ENCODE peak calls at places on chromosomes 6 and 20, in five cellular contexts. U is H1, N is HepG2, C is GM12891, G is SK-N-SH. J is an unnamed sample.

GRCh38 chr6:141077355-141078333 is 1055.1 kb upstream of the GJE1 start:
- DNase-seq in C (no peak), G (peak; percentile 15), N (peak; percentile 80), U (peak; percentile 23), J (no peak)

GRCh38 chr20:1005452-1006027 is 3.4 kb upstream of the RSPO4 start:
- DNase-seq in C (no peak), N (peak; percentile 59), G (peak; percentile 66), U (peak; percentile 34), J (no peak)

GRCh38 chr6:119024111-119024510 is 54.4 kb downstream of the FAM184A start:
- DNase-seq in N (no peak), C (no peak), G (no peak), U (no peak), J (no peak)

GRCh38 chr6:160426146-160426545 is 78.0 kb downstream of the SLC22A3 start:
- DNase-seq in N (no peak), G (no peak), U (no peak), C (no peak), J (no peak)

GRCh38 chr6:80382796-80383195 is 276.3 kb downstream of the BCKDHB start:
- DNase-seq in N (no peak), C (no peak), U (no peak), G (no peak), J (no peak)

GRCh38 chr20:36467076-36467999 is 74.0 kb upstream of the MYL9 start:
- DNase-seq in N (no peak), U (no peak), C (peak; percentile 41), G (no peak), J (no peak)

GRCh38 chr20:5400164-5400762 is 83.5 kb upstream of the PROKR2 start:
- DNase-seq in C (no peak), U (no peak), N (peak; percentile 35), G (no peak), J (no peak)

GRCh38 chr6:43521836-43522235 is 4.9 kb downstream of the POLR1C start:
- DNase-seq in U (no peak), N (no peak), G (no peak), C (no peak), J (no peak)

GRCh38 chr20:7624886-7625285 is 315.4 kb downstream of the HAO1 start:
- DNase-seq in G (no peak), U (no peak), N (no peak), C (no peak), J (no peak)

GRCh38 chr20:64100946-64101688 is 6.2 kb downstream of the NPBWR2 start:
- DNase-seq in G (no peak), N (no peak), U (no peak), C (no peak), J (no peak)

GRCh38 chr20:62651285-62652021 is 9.2 kb downstream of the SLCO4A1 start:
- DNase-seq in N (no peak), C (peak; percentile 95), G (peak; percentile 92), U (no peak), J (peak; percentile 90)

GRCh38 chr20:35842361-35842760 is 70.5 kb downstream of the PHF20 start:
- DNase-seq in N (no peak), G (no peak), U (no peak), C (no peak), J (no peak)

GRCh38 chr6:73923899-73924485 is 228.0 kb downstream of the CD109 start:
- DNase-seq in G (no peak), N (no peak), U (no peak), C (no peak), J (no peak)

GRCh38 chr6:135909737-135910387 is 58.4 kb downstream of the PDE7B start:
- DNase-seq in G (peak; percentile 41), U (peak; percentile 44), C (peak; percentile 22), N (peak; percentile 70), J (peak; percentile 6)

GRCh38 chr20:11880694-11881093 is 37.0 kb upstream of the BTBD3 start:
- DNase-seq in N (peak; percentile 24), C (no peak), U (no peak), G (no peak), J (no peak)

GRCh38 chr20:29427201-29428060 is 1830.0 kb upstream of the DEFB115 start:
- DNase-seq in U (no peak), G (peak; percentile 66), C (no peak), N (no peak), J (no peak)

GRCh38 chr6:92827104-92827503 is 592.3 kb downstream of the EPHA7 start:
- DNase-seq in N (no peak), C (no peak), U (no peak), G (no peak), J (no peak)

GRCh38 chr20:18276821-18277220 is 11.5 kb upstream of the ZNF133 start:
- DNase-seq in N (peak; percentile 75), U (peak; percentile 50), C (peak; percentile 24), G (peak; percentile 60), J (peak; percentile 16)

GRCh38 chr20:62979310-62979709 is 26.8 kb downstream of the SLC17A9 start:
- DNase-seq in U (no peak), N (no peak), G (no peak), C (no peak), J (no peak)

GRCh38 chr6:165231581-165232276 is 77.7 kb downstream of the C6orf118 start:
- DNase-seq in C (no peak), N (no peak), U (no peak), G (peak; percentile 37), J (no peak)

GRCh38 chr6:23016701-23017100 is 447.3 kb downstream of the HDGFL1 start:
- DNase-seq in U (no peak), C (no peak), N (no peak), G (no peak), J (no peak)

GRCh38 chr6:5030596-5031136 is 26.8 kb upstream of the RPP40 start:
- DNase-seq in G (peak; percentile 74), C (peak; percentile 59), U (peak; percentile 87), N (peak; percentile 87), J (peak; percentile 57)

GRCh38 chr6:129279343-129280104 is 396.6 kb downstream of the LAMA2 start:
- DNase-seq in C (no peak), G (no peak), N (no peak), U (no peak), J (no peak)

GRCh38 chr20:54293526-54293925 is 85.6 kb downstream of the PFDN4 start:
- DNase-seq in G (no peak), C (no peak), U (no peak), N (no peak), J (no peak)

GRCh38 chr20:54292186-54292585 is 84.3 kb downstream of the PFDN4 start:
- DNase-seq in N (no peak), C (no peak), U (no peak), G (no peak), J (no peak)

GRCh38 chr20:54294094-54294493 is 86.2 kb downstream of the PFDN4 start:
- DNase-seq in C (no peak), N (no peak), U (no peak), G (no peak), J (no peak)

GRCh38 chr20:54291339-54292060 is 83.6 kb downstream of the PFDN4 start:
- DNase-seq in C (no peak), N (no peak), G (no peak), U (no peak), J (no peak)

DNA sequence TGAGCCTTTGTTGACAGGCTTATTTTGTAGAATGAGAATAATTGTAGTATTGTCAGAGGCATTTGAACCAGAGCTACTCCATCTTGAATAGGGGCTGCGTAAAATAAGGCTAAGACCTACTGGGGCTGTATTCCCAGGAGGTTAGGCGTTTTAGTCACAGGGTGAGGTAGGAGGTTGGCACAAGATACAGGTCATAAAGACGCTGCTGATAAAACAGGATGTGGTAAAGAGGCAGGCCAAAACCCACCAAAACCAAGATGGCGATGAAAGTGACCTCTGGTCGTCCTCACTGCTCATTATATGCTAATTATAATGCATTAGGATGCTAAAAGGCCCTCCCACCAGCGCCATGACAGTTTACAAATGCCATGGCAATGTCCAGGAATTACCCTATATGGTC is 82.7 kb downstream of the PFDN4 start:
- DNase-seq in C (no peak), N (no peak), U (no peak), G (no peak), J (no peak)
- TF ChIP-seq TAF1 in C (no peak), N (no peak), U (no peak), G (no peak), J (no peak)

DNA sequence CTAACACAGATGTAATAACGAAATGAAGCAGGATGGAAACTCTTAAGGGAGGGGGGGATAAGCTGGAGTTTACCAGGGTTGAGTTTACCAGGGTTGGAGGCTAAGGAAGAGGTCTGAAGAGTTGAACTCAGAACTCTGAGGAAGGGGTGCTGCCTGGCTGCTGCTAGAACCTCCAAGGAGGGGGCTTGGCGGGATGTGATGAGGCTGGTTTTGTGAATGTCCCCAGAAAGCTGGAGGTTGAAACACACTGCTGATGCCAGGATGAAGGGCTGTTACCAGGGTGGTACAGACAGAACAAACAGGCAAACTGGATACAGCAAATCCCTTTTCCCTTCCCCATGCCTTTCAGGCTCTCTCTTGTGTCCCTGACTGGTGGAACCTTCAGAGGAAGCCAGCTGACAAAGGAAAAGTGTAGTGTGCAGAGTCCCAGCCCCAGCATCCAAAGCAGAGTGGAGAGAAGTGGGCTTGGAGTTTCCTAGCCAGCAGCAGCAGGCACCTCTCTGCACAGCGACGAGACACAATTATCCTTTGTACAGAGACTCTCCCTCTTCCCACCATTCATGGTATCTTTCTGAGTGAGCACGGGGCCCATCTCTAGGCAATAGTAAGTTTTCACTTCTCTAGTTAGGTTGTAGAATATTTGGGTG is 23.7 kb downstream of the UBE2V1 start:
- DNase-seq in C (no peak), U (no peak), G (no peak), N (no peak), J (no peak)
- TF ChIP-seq TAF1 in C (no peak), U (no peak), G (no peak), N (no peak), J (no peak)

GRCh38 chr6:132952468-132952867 is 138.1 kb downstream of the RPS12 start:
- DNase-seq in G (no peak), N (peak; percentile 45), U (no peak), C (no peak), J (no peak)
- TF ChIP-seq TAF1 in G (no peak), N (no peak), U (no peak), C (no peak), J (no peak)

DNA sequence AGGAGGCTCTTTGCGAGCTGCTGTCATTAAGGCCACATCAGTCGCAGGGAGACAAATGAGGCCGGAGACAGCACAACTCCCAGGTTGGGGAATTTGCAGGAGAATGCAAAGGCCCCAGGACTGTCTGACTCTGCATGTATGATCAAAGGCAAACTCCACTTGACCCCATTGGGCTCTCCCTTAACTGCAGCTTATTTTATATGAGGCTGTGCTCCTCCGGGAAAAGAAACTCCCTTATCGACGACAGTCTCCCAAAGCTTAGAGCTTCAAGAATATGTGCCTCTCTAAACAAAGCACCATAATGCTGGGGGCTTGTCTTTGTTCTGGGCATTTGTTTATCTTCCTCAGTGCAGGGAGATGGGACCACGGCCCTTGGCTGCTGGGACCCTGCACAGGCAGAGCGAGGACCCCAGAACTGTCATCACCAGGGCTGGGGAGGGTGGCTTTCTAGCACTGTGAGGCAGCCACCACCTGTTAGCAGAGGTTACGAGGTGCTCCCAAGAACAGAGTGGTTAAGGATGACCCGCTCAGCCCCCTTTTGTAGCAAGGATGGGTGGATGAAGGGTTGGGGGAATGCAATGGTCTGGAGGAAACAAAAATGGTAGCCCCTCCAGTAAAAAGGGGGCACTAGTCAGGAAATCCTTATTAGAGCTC is 35.0 kb downstream of the METTL24 start:
- DNase-seq in G (no peak), U (no peak), C (no peak), N (no peak), J (no peak)
- TF ChIP-seq TAF1 in G (no peak), U (no peak), C (no peak), N (no peak), J (no peak)

GRCh38 chr6:41132254-41132653 is 21.9 kb downstream of the TREML1 start:
- DNase-seq in G (no peak), C (no peak), U (no peak), N (no peak), J (no peak)
- TF ChIP-seq TAF1 in G (no peak), C (no peak), U (no peak), N (no peak), J (no peak)

J was measured in GM12892.